ENCODE peak calls at places on chromosomes 1 and 21, in nine cellular contexts. One of them, this sample, is unnamed.

GRCh38 chr1:46682064-46682463 is 10.4 kb downstream of the TEX38 start:
- DNase-seq in heart left ventricle: no peak
- DNase-seq in gastrocnemius medialis: no peak
- DNase-seq in right lobe of liver: no peak
- DNase-seq in lung: no peak
- DNase-seq in H1: no peak
- DNase-seq in MM.1S: no peak
- DNase-seq in CD4-positive, alpha-beta T cell: no peak
- DNase-seq in HCT116: no peak
- DNase-seq in this sample: no peak

GRCh38 chr1:152640351-152640750 is 17.4 kb upstream of the LCE3A start:
- DNase-seq in heart left ventricle: no peak
- DNase-seq in gastrocnemius medialis: no peak
- DNase-seq in right lobe of liver: no peak
- DNase-seq in lung: no peak
- DNase-seq in H1: no peak
- DNase-seq in MM.1S: no peak
- DNase-seq in CD4-positive, alpha-beta T cell: no peak
- DNase-seq in HCT116: no peak
- DNase-seq in this sample: no peak

GRCh38 chr1:31752952-31753351 is 11.2 kb downstream of the ADGRB2 start:
- DNase-seq in heart left ventricle: no peak
- DNase-seq in gastrocnemius medialis: no peak
- DNase-seq in right lobe of liver: no peak
- DNase-seq in lung: no peak
- DNase-seq in H1: no peak
- DNase-seq in MM.1S: no peak
- DNase-seq in CD4-positive, alpha-beta T cell: no peak
- DNase-seq in HCT116: no peak
- DNase-seq in this sample: peak

GRCh38 chr1:54464031-54464476 is 57.9 kb upstream of the SSBP3 start:
- DNase-seq in heart left ventricle: no peak
- DNase-seq in gastrocnemius medialis: no peak
- DNase-seq in right lobe of liver: no peak
- DNase-seq in lung: no peak
- DNase-seq in H1: no peak
- DNase-seq in MM.1S: no peak
- DNase-seq in CD4-positive, alpha-beta T cell: no peak
- DNase-seq in HCT116: no peak
- DNase-seq in this sample: no peak

GRCh38 chr1:52253421-52253820 is 111.5 kb downstream of the ZFYVE9 start:
- DNase-seq in heart left ventricle: no peak
- DNase-seq in gastrocnemius medialis: no peak
- DNase-seq in right lobe of liver: no peak
- DNase-seq in lung: no peak
- DNase-seq in H1: no peak
- DNase-seq in MM.1S: no peak
- DNase-seq in CD4-positive, alpha-beta T cell: no peak
- DNase-seq in HCT116: no peak
- DNase-seq in this sample: no peak

GRCh38 chr1:119870917-119871486 is 25.3 kb downstream of the ADAM30 start:
- DNase-seq in heart left ventricle: peak
- DNase-seq in gastrocnemius medialis: peak
- DNase-seq in right lobe of liver: peak
- DNase-seq in lung: peak
- DNase-seq in H1: peak
- DNase-seq in MM.1S: peak
- DNase-seq in CD4-positive, alpha-beta T cell: peak
- DNase-seq in HCT116: peak
- DNase-seq in this sample: peak

GRCh38 chr1:196651637-196652215 is at the start of gene CFH:
- DNase-seq in heart left ventricle: no peak
- DNase-seq in gastrocnemius medialis: no peak
- DNase-seq in right lobe of liver: no peak
- DNase-seq in lung: no peak
- DNase-seq in H1: no peak
- DNase-seq in MM.1S: peak
- DNase-seq in CD4-positive, alpha-beta T cell: no peak
- DNase-seq in HCT116: no peak
- DNase-seq in this sample: no peak

GRCh38 chr1:236072001-236072400 is 7.1 kb upstream of the NID1 start:
- DNase-seq in heart left ventricle: no peak
- DNase-seq in gastrocnemius medialis: no peak
- DNase-seq in right lobe of liver: no peak
- DNase-seq in lung: no peak
- DNase-seq in H1: no peak
- DNase-seq in MM.1S: no peak
- DNase-seq in CD4-positive, alpha-beta T cell: no peak
- DNase-seq in HCT116: no peak
- DNase-seq in this sample: no peak

GRCh38 chr21:40386981-40387380 is 460.0 kb downstream of the DSCAM start:
- DNase-seq in heart left ventricle: no peak
- DNase-seq in gastrocnemius medialis: no peak
- DNase-seq in right lobe of liver: no peak
- DNase-seq in lung: no peak
- DNase-seq in H1: no peak
- DNase-seq in MM.1S: no peak
- DNase-seq in CD4-positive, alpha-beta T cell: no peak
- DNase-seq in HCT116: no peak
- DNase-seq in this sample: no peak

GRCh38 chr1:176717052-176717754 is 254.2 kb downstream of the PAPPA2 start:
- DNase-seq in heart left ventricle: no peak
- DNase-seq in gastrocnemius medialis: no peak
- DNase-seq in right lobe of liver: no peak
- DNase-seq in lung: no peak
- DNase-seq in H1: no peak
- DNase-seq in MM.1S: peak
- DNase-seq in CD4-positive, alpha-beta T cell: no peak
- DNase-seq in HCT116: no peak
- DNase-seq in this sample: no peak

GRCh38 chr1:210332233-210332632 is 3.5 kb downstream of the HHAT start:
- DNase-seq in heart left ventricle: no peak
- DNase-seq in gastrocnemius medialis: no peak
- DNase-seq in right lobe of liver: no peak
- DNase-seq in lung: no peak
- DNase-seq in H1: no peak
- DNase-seq in MM.1S: peak
- DNase-seq in CD4-positive, alpha-beta T cell: no peak
- DNase-seq in HCT116: no peak
- DNase-seq in this sample: no peak

GRCh38 chr1:93964777-93965200 is 55.6 kb upstream of the GCLM start:
- DNase-seq in heart left ventricle: no peak
- DNase-seq in gastrocnemius medialis: no peak
- DNase-seq in right lobe of liver: peak
- DNase-seq in lung: no peak
- DNase-seq in H1: no peak
- DNase-seq in MM.1S: no peak
- DNase-seq in CD4-positive, alpha-beta T cell: no peak
- DNase-seq in HCT116: no peak
- DNase-seq in this sample: no peak

GRCh38 chr1:38097256-38097655 is 50.7 kb upstream of the POU3F1 start:
- DNase-seq in heart left ventricle: no peak
- DNase-seq in gastrocnemius medialis: no peak
- DNase-seq in right lobe of liver: no peak
- DNase-seq in lung: no peak
- DNase-seq in H1: no peak
- DNase-seq in MM.1S: no peak
- DNase-seq in CD4-positive, alpha-beta T cell: no peak
- DNase-seq in HCT116: no peak
- DNase-seq in this sample: no peak

GRCh38 chr1:93641527-93641926 is 40.1 kb downstream of the BCAR3 start:
- DNase-seq in heart left ventricle: no peak
- DNase-seq in gastrocnemius medialis: no peak
- DNase-seq in right lobe of liver: no peak
- DNase-seq in lung: no peak
- DNase-seq in H1: no peak
- DNase-seq in MM.1S: no peak
- DNase-seq in CD4-positive, alpha-beta T cell: no peak
- DNase-seq in HCT116: no peak
- DNase-seq in this sample: no peak

GRCh38 chr1:160708118-160708517 is 3.5 kb downstream of the CD48 start:
- DNase-seq in heart left ventricle: no peak
- DNase-seq in gastrocnemius medialis: no peak
- DNase-seq in right lobe of liver: no peak
- DNase-seq in lung: no peak
- DNase-seq in H1: no peak
- DNase-seq in MM.1S: peak
- DNase-seq in CD4-positive, alpha-beta T cell: no peak
- DNase-seq in HCT116: no peak
- DNase-seq in this sample: no peak

GRCh38 chr1:3014443-3015268 is 6.6 kb upstream of the ACTRT2 start:
- DNase-seq in heart left ventricle: no peak
- DNase-seq in gastrocnemius medialis: no peak
- DNase-seq in right lobe of liver: no peak
- DNase-seq in lung: no peak
- DNase-seq in H1: no peak
- DNase-seq in MM.1S: no peak
- DNase-seq in CD4-positive, alpha-beta T cell: no peak
- DNase-seq in HCT116: no peak
- DNase-seq in this sample: no peak

GRCh38 chr21:44930543-44930981 is 9.3 kb upstream of the SLX9 start:
- DNase-seq in heart left ventricle: no peak
- DNase-seq in gastrocnemius medialis: no peak
- DNase-seq in right lobe of liver: no peak
- DNase-seq in lung: no peak
- DNase-seq in H1: no peak
- DNase-seq in MM.1S: no peak
- DNase-seq in CD4-positive, alpha-beta T cell: peak
- DNase-seq in HCT116: no peak
- DNase-seq in this sample: no peak

GRCh38 chr21:28018741-28019669 is 973.7 kb downstream of the LTN1 start:
- DNase-seq in heart left ventricle: no peak
- DNase-seq in gastrocnemius medialis: no peak
- DNase-seq in right lobe of liver: peak
- DNase-seq in lung: no peak
- DNase-seq in H1: no peak
- DNase-seq in MM.1S: peak
- DNase-seq in CD4-positive, alpha-beta T cell: no peak
- DNase-seq in HCT116: no peak
- DNase-seq in this sample: no peak
- TF ChIP-seq CTCF in heart left ventricle: peak
- TF ChIP-seq CTCF in gastrocnemius medialis: peak
- TF ChIP-seq CTCF in right lobe of liver: no peak
- TF ChIP-seq CTCF in lung: no peak
- TF ChIP-seq CTCF in H1: no peak
- TF ChIP-seq CTCF in MM.1S: peak
- TF ChIP-seq CTCF in CD4-positive, alpha-beta T cell: no peak
- TF ChIP-seq CTCF in HCT116: no peak
- TF ChIP-seq CTCF in this sample: no peak

DNA sequence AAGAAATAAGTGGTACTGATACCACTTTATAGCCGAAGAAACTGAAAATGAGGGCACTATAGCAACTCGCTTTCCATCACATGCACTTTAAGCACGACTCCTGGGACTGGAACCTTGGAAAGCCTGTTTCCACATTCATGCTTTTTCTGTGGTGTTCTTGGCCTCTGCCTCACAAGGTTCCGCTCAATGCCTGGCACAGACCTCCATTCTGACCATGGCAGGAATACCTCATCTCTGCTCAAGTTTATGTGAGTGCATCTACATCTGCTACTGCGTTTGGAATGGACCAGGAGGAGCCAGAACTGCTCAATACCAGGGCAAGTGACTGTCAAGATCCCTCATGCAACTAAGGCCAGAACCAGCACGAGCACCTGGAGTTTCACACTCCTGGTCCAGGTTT is 11.6 kb downstream of the NGF start:
- DNase-seq in heart left ventricle: no peak
- DNase-seq in gastrocnemius medialis: no peak
- DNase-seq in right lobe of liver: no peak
- DNase-seq in lung: no peak
- DNase-seq in H1: no peak
- DNase-seq in MM.1S: no peak
- DNase-seq in CD4-positive, alpha-beta T cell: no peak
- DNase-seq in HCT116: no peak
- DNase-seq in this sample: no peak
- H3K27ac ChIP-seq in heart left ventricle: no peak
- H3K27ac ChIP-seq in gastrocnemius medialis: no peak
- H3K27ac ChIP-seq in right lobe of liver: no peak
- H3K27ac ChIP-seq in lung: no peak
- H3K27ac ChIP-seq in H1: no peak
- H3K27ac ChIP-seq in MM.1S: no peak
- H3K27ac ChIP-seq in CD4-positive, alpha-beta T cell: no peak
- H3K27ac ChIP-seq in HCT116: no peak
- H3K27ac ChIP-seq in this sample: no peak

DNA sequence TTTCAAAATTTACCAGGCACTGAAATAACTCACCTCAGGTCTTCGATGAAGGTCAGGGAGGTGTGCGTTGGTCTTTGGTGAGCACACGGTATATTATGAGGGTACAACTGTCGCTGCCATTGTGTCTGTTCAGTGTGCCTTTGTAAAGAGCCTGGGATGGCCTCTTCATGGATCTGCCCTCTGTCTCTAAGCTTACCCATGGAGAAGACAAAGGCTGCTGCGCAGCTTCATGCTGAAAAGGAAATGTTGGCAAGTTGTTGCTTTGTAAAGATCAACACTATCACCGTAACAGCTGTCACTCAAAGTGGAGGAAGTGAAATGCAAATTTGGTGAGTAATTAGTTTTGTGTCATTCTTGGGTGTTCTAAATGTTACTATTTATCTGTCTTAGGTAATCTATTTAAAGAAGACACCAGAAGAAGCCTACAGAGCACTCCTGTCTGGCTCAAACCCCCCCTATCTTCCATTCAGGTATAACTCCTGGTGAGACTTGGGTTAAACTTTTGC is 71.6 kb downstream of the CDC14A start:
- DNase-seq in heart left ventricle: no peak
- DNase-seq in gastrocnemius medialis: no peak
- DNase-seq in right lobe of liver: no peak
- DNase-seq in lung: no peak
- DNase-seq in H1: no peak
- DNase-seq in MM.1S: no peak
- DNase-seq in CD4-positive, alpha-beta T cell: peak
- DNase-seq in HCT116: no peak
- DNase-seq in this sample: no peak
- TF ChIP-seq CTCF in heart left ventricle: no peak
- TF ChIP-seq CTCF in gastrocnemius medialis: no peak
- TF ChIP-seq CTCF in right lobe of liver: no peak
- TF ChIP-seq CTCF in lung: no peak
- TF ChIP-seq CTCF in H1: no peak
- TF ChIP-seq CTCF in MM.1S: peak
- TF ChIP-seq CTCF in CD4-positive, alpha-beta T cell: peak
- TF ChIP-seq CTCF in HCT116: peak
- TF ChIP-seq CTCF in this sample: no peak

GRCh38 chr1:23618586-23619083 is 59.3 kb upstream of the ID3 start:
- DNase-seq in heart left ventricle: no peak
- DNase-seq in gastrocnemius medialis: no peak
- DNase-seq in right lobe of liver: no peak
- DNase-seq in lung: no peak
- DNase-seq in H1: no peak
- DNase-seq in MM.1S: no peak
- DNase-seq in CD4-positive, alpha-beta T cell: no peak
- DNase-seq in HCT116: no peak
- DNase-seq in this sample: no peak
- H3K27ac ChIP-seq in heart left ventricle: no peak
- H3K27ac ChIP-seq in gastrocnemius medialis: no peak
- H3K27ac ChIP-seq in right lobe of liver: no peak
- H3K27ac ChIP-seq in lung: no peak
- H3K27ac ChIP-seq in H1: no peak
- H3K27ac ChIP-seq in MM.1S: peak
- H3K27ac ChIP-seq in CD4-positive, alpha-beta T cell: peak
- H3K27ac ChIP-seq in HCT116: no peak
- H3K27ac ChIP-seq in this sample: no peak

This sample was measured in testis.